ENCODE peak calls at places on chromosomes 2 and 18, in four cellular contexts. Z is mammary epithelial cell, N is epithelial cell of esophagus, U is OCI-LY7. W is an unnamed sample.

GRCh38 chr18:76134631-76135030 is 360.4 kb downstream of the ZNF516 start:
- DNase-seq in Z (peak), N (no peak), U (peak), W (no peak)

GRCh38 chr2:54667726-54668650 is 55.5 kb upstream of the EML6 start:
- DNase-seq in U (no peak), N (no peak), Z (no peak), W (no peak)

GRCh38 chr2:136389809-136390208 is 271.9 kb upstream of the CXCR4 start:
- DNase-seq in U (peak), N (no peak), Z (no peak), W (no peak)

GRCh38 chr2:98518106-98518505 is 73.4 kb downstream of the INPP4A start:
- DNase-seq in N (peak), U (peak), Z (no peak), W (peak)

GRCh38 chr2:6443424-6443823 is 422.3 kb downstream of the CMPK2 start:
- DNase-seq in Z (no peak), U (no peak), N (peak), W (no peak)

GRCh38 chr2:139917723-139918384 is 1137.7 kb upstream of the NXPH2 start:
- DNase-seq in Z (no peak), N (no peak), U (no peak), W (no peak)

GRCh38 chr2:97747285-97747684 is 33.9 kb downstream of the ZAP70 start:
- DNase-seq in U (no peak), Z (no peak), N (no peak), W (no peak)

GRCh38 chr2:88735853-88736252 is 44.4 kb downstream of the RPIA start:
- DNase-seq in Z (peak), N (peak), U (no peak), W (peak)

GRCh38 chr2:239396881-239397681 is 3.7 kb downstream of the HDAC4 start:
- DNase-seq in Z (no peak), N (peak), U (peak), W (no peak)

GRCh38 chr18:59469463-59470180 is 110.6 kb upstream of the LMAN1 start:
- DNase-seq in Z (no peak), N (peak), U (no peak), W (no peak)

GRCh38 chr2:12074126-12074883 is 327.9 kb downstream of the LPIN1 start:
- DNase-seq in N (no peak), Z (no peak), U (no peak), W (no peak)

GRCh38 chr2:161238559-161239415 is 69.4 kb upstream of the PSMD14 start:
- DNase-seq in N (peak), Z (peak), U (peak), W (peak)

GRCh38 chr2:227482638-227483340 is 10.8 kb downstream of the AGFG1 start:
- DNase-seq in U (peak), Z (peak), N (no peak), W (peak)

GRCh38 chr2:215550331-215550730 is 114.5 kb upstream of the FN1 start:
- DNase-seq in N (no peak), Z (no peak), U (no peak), W (no peak)

GRCh38 chr2:191917967-191918651 is 71.2 kb upstream of the CAVIN2 start:
- DNase-seq in U (no peak), Z (no peak), N (no peak), W (no peak)

GRCh38 chr2:216985658-216986141 is 125.8 kb upstream of the TNP1 start:
- DNase-seq in U (no peak), N (no peak), Z (no peak), W (no peak)

GRCh38 chr2:181813963-181814565 is 77.5 kb upstream of the ITPRID2 start:
- DNase-seq in U (no peak), N (peak), Z (no peak), W (no peak)

GRCh38 chr2:99692785-99693184 is 203.0 kb upstream of the REV1 start:
- DNase-seq in N (no peak), Z (no peak), U (peak), W (peak)

GRCh38 chr2:77552956-77553355 is 30.8 kb upstream of the LRRTM4 start:
- DNase-seq in Z (no peak), N (no peak), U (no peak), W (no peak)

GRCh38 chr2:16674154-16674553 is 8.5 kb upstream of the CYRIA start:
- DNase-seq in Z (no peak), U (no peak), N (peak), W (no peak)

GRCh38 chr2:162221064-162221463 is 22.2 kb downstream of the FAP start:
- DNase-seq in N (peak), U (peak), Z (peak), W (peak)

GRCh38 chr2:10412380-10412779 is 35.7 kb downstream of the ODC1 start:
- DNase-seq in N (peak), U (peak), Z (peak), W (peak)

GRCh38 chr2:99809259-99809900 is 319.6 kb upstream of the REV1 start:
- DNase-seq in U (no peak), N (no peak), Z (no peak), W (peak)

GRCh38 chr2:232891621-232892071 is 21.6 kb downstream of the SNORC start:
- DNase-seq in U (no peak), N (peak), Z (peak), W (peak)

GRCh38 chr18:35038881-35039491 is 2.2 kb upstream of the MAPRE2 start:
- DNase-seq in U (peak), N (no peak), Z (no peak), W (no peak)

GRCh38 chr18:14085770-14086458 is 46.3 kb downstream of the ZNF519 start:
- DNase-seq in N (no peak), U (no peak), Z (no peak), W (no peak)

GRCh38 chr2:204170419-204170818 is 233.9 kb downstream of the ICOS start:
- DNase-seq in Z (no peak), N (no peak), U (no peak), W (no peak)

GRCh38 chr2:166984797-166985196 is 96.5 kb downstream of the XIRP2 start:
- DNase-seq in Z (no peak), U (no peak), N (peak), W (peak)

GRCh38 chr2:239587311-239587731 is 186.5 kb upstream of the HDAC4 start:
- DNase-seq in U (no peak), Z (no peak), N (no peak), W (no peak)

GRCh38 chr18:79598885-79599175 is 80.8 kb upstream of the CTDP1 start:
- DNase-seq in U (no peak), Z (no peak), N (no peak), W (no peak)

GRCh38 chr2:188132385-188132784 is 159.3 kb upstream of the GULP1 start:
- DNase-seq in N (no peak), Z (no peak), U (no peak), W (no peak)

GRCh38 chr2:55761526-55761925 is 67.9 kb upstream of the PNPT1 start:
- DNase-seq in N (peak), U (no peak), Z (peak), W (no peak)

GRCh38 chr18:36135264-36135663 is 5.6 kb downstream of the ELP2 start:
- DNase-seq in N (no peak), U (no peak), Z (no peak), W (no peak)

GRCh38 chr2:182816856-182817255 is 49.6 kb downstream of the FRZB start:
- DNase-seq in Z (no peak), N (no peak), U (no peak), W (no peak)

GRCh38 chr2:182818541-182819308 is 47.7 kb downstream of the FRZB start:
- DNase-seq in U (no peak), Z (no peak), N (no peak), W (no peak)

GRCh38 chr2:182817558-182817957 is 48.9 kb downstream of the FRZB start:
- DNase-seq in U (no peak), Z (no peak), N (no peak), W (no peak)

GRCh38 chr2:182814380-182814779 is 52.1 kb downstream of the FRZB start:
- DNase-seq in Z (no peak), U (no peak), N (no peak), W (no peak)

DNA sequence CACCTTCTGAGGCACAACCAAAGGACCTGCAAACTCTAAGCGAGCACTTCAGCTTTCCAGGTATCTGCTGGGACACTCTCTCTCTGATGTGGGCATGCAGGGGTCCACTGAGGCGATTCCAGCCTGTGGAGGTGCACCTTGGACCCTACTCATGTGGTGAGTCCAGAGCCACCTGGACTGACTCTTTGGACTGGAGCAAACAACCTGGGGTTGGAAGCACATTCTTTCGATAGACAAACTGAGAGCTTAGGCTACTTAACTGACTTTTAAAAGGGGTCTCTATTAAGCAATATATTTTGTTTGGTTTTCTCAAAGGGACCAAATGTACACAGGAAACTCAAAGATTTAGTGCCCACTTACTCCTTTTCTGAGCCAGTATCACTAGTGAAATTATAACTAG is 51.6 kb downstream of the FRZB start:
- DNase-seq in U (no peak), Z (no peak), N (no peak), W (no peak)
- H3K4me3 ChIP-seq in U (no peak), Z (no peak), N (no peak), W (no peak)

GRCh38 chr2:177633910-177634294 is 241.3 kb downstream of the AGPS start:
- DNase-seq in Z (no peak), N (no peak), U (no peak), W (no peak)
- H3K4me3 ChIP-seq in Z (peak), N (peak), U (peak), W (no peak)

GRCh38 chr2:176004925-176005324 is 2.9 kb upstream of the LNPK start:
- DNase-seq in N (no peak), Z (no peak), U (no peak), W (no peak)
- H3K4me3 ChIP-seq in N (no peak), Z (no peak), U (no peak), W (no peak)

GRCh38 chr2:109318949-109319342 is 189.9 kb downstream of the SH3RF3 start:
- DNase-seq in N (no peak), Z (no peak), U (no peak), W (no peak)

GRCh38 chr2:109316091-109316490 is 187.1 kb downstream of the SH3RF3 start:
- DNase-seq in U (no peak), N (no peak), Z (no peak), W (no peak)

GRCh38 chr2:109318150-109318948 is 189.3 kb downstream of the SH3RF3 start:
- DNase-seq in U (no peak), Z (no peak), N (peak), W (no peak)

GRCh38 chr2:109320195-109320935 is 191.4 kb downstream of the SH3RF3 start:
- DNase-seq in Z (no peak), U (no peak), N (no peak), W (no peak)

DNA sequence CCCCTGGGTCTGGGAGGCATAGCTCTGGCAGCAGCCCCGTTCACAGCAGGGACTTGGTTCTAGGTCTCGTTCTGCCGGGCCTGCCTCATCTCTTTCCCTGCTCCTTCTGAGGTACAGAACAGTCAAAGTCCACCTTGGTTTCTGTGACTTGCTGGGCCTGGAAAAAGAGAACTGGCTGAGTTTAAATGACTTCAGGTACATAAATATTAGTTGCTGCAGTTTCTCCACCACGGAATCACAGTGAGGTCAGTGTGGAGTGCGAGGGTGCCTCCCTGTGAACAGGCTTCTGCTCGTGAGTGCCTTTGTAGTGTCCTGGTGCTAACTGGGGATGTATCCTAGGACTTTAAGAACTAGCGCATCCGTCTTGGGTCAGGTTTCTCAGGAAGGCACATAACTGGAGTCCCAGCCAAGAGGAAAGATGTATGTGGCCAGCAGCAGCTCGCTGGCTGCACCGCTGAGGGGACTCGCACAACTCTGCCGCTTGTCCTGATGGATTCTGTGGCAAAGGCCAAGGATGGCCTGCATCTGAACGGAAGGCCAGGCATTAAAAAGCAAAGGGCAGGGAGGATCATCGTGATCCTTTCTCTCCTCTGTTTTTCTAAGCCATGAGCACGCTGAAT is 188.6 kb downstream of the SH3RF3 start:
- DNase-seq in N (no peak), Z (no peak), U (no peak), W (no peak)
- H3K4me3 ChIP-seq in N (no peak), Z (no peak), U (no peak), W (no peak)

GRCh38 chr2:70008290-70008689 is 46.9 kb upstream of the ASPRV1 start:
- DNase-seq in Z (no peak), U (no peak), N (no peak), W (no peak)
- H3K4me3 ChIP-seq in Z (no peak), U (no peak), N (no peak), W (no peak)

GRCh38 chr2:75870133-75870532 is 159.4 kb upstream of the GCFC2 start:
- DNase-seq in N (no peak), Z (no peak), U (no peak), W (no peak)
- H3K4me3 ChIP-seq in N (no peak), Z (no peak), U (no peak), W (no peak)

GRCh38 chr2:189574793-189575475 is 5.7 kb downstream of the SLC40A1 start:
- DNase-seq in N (no peak), Z (no peak), U (no peak), W (no peak)
- H3K4me3 ChIP-seq in N (no peak), Z (no peak), U (no peak), W (no peak)

GRCh38 chr2:134278546-134278945 is 24.7 kb downstream of the MGAT5 start:
- DNase-seq in U (no peak), Z (no peak), N (no peak), W (no peak)
- H3K4me3 ChIP-seq in U (no peak), Z (no peak), N (no peak), W (no peak)

GRCh38 chr2:20429528-20429927 is 17.3 kb upstream of the RHOB start:
- DNase-seq in U (peak), Z (peak), N (peak), W (no peak)
- H3K4me3 ChIP-seq in U (no peak), Z (no peak), N (no peak), W (no peak)

W was measured in PC-3.